ENCODE peak calls at places on chromosomes 16 and 17, in seven cellular contexts. L, U, Y, E, C, T and J are unnamed samples.

GRCh38 chr16:75340715-75341500 is 89.5 kb upstream of the BCAR1 start:
- DNase-seq in L (no peak), E (no peak), Y (no peak), T (no peak), C (no peak), U (no peak), J (no peak)

GRCh38 chr16:85915125-85915845 is 16.3 kb downstream of the IRF8 start:
- DNase-seq in T (no peak), C (no peak), Y (peak; percentile 76), U (no peak), L (peak; percentile 72), E (no peak), J (no peak)

GRCh38 chr16:52597772-52598483 is 51.0 kb upstream of the TOX3 start:
- DNase-seq in C (no peak), L (no peak), T (no peak), Y (no peak), E (no peak), U (no peak), J (no peak)

GRCh38 chr16:83978401-83978904 is 10.4 kb downstream of the NECAB2 start:
- DNase-seq in C (no peak), T (no peak), Y (no peak), U (no peak), L (no peak), E (no peak), J (no peak)

GRCh38 chr16:83853834-83854233 is 45.1 kb upstream of the MLYCD start:
- DNase-seq in T (no peak), U (no peak), C (peak; percentile 38), Y (no peak), E (no peak), L (no peak), J (no peak)

GRCh38 chr16:88685156-88686061 is 898 bp downstream of the SNAI3 start:
- DNase-seq in Y (peak; percentile 87), T (no peak), E (peak; percentile 75), U (peak; percentile 38), C (no peak), L (no peak), J (no peak)

GRCh38 chr17:66422181-66422580 is 119.8 kb downstream of the PRKCA start:
- DNase-seq in Y (no peak), C (no peak), E (no peak), L (no peak), U (no peak), T (no peak), J (no peak)

GRCh38 chr17:82871056-82871775 is 31.4 kb upstream of the ZNF750 start:
- DNase-seq in C (no peak), Y (peak; percentile 89), T (peak; percentile 51), L (no peak), U (no peak), E (peak; percentile 89), J (no peak)

GRCh38 chr17:58189436-58190146 is 2.9 kb upstream of the EPX start:
- DNase-seq in U (no peak), T (peak; percentile 35), E (peak; percentile 58), C (no peak), L (no peak), Y (no peak), J (no peak)

GRCh38 chr17:34098712-34099111 is 156.4 kb upstream of the CCL2 start:
- DNase-seq in U (no peak), L (no peak), Y (no peak), T (no peak), E (no peak), C (no peak), J (no peak)

GRCh38 chr17:81700353-81701287 is 2.5 kb upstream of the MRPL12 start:
- DNase-seq in Y (no peak), L (no peak), E (no peak), T (no peak), U (no peak), C (no peak), J (no peak)

GRCh38 chr17:42274812-42275526 is 1.2 kb downstream of the STAT5B start:
- DNase-seq in Y (no peak), L (no peak), T (no peak), E (no peak), U (no peak), C (peak; percentile 32), J (no peak)

GRCh38 chr16:82580293-82580900 is 46.4 kb upstream of the CDH13 start:
- DNase-seq in L (no peak), U (no peak), E (peak; percentile 47), C (no peak), Y (no peak), T (no peak), J (peak; percentile 27)

GRCh38 chr16:67530013-67530939 is 1.6 kb downstream of the RIPOR1 start:
- DNase-seq in T (peak; percentile 91), U (peak; percentile 25), E (peak; percentile 87), Y (peak; percentile 92), L (peak; percentile 75), C (peak; percentile 88), J (peak; percentile 59)

GRCh38 chr17:63246344-63246743 is 199.8 kb downstream of the CYB561 start:
- DNase-seq in E (no peak), U (no peak), Y (no peak), C (no peak), T (no peak), L (no peak), J (no peak)

GRCh38 chr16:77739493-77739892 is 17.2 kb downstream of the NUDT7 start:
- DNase-seq in C (no peak), T (no peak), E (no peak), Y (no peak), U (no peak), L (no peak), J (no peak)
- H3K4me1 ChIP-seq in C (no peaks in the 10 kb centered on the region), T (no peaks in the 10 kb centered on the region), E (no peaks in the 10 kb centered on the region), Y (no peaks in the 10 kb centered on the region), U (no peaks in the 10 kb centered on the region), L (no peaks in the 10 kb centered on the region), J (no peaks in the 10 kb centered on the region)

DNA sequence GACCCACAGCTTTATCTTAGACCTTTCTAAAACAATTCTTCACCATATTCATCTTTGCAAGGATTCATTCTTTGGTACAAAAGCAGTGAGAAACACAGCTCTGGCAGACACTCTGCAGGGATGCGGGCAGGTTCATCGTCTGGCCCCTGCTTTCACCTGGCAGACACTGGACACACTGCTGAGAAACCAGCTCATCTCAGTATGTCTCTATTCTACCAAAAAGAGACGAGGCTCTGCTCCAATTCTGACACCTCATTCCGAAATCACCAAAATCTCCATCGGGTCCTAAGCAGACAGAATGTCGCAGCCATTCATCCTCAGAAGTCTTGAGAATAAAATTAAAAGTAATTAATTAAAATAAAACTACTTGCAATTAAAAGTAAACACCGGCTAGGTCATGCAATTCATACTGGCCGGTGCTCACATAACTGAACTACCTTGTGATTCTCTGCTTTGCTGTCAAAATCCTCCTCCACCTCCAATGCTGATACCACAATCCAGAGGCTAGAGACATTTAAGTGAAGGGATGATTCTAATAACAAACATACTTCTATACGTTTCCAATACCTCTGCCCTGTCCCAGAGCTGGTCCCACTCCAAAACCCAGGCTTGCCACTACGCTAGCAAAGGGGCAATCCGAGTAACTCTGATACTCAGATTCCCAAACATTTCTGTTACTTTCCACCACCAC is 1.3 kb downstream of the RNF157 start:
- DNase-seq in L (no peak), Y (no peak), E (no peak), U (no peak), C (no peak), T (no peak), J (no peak)
- H3K27ac ChIP-seq in L (no peak overlapping the region), Y (no peak overlapping the region), E (peak overlapping the region; percentile 80), U (peak overlapping the region; percentile 65), C (peak overlapping the region; percentile 73), T (no peak overlapping the region), J (peak overlapping the region; percentile 60)

GRCh38 chr16:89923640-89924297 is 627 bp downstream of the TUBB3 start:
- DNase-seq in T (no peak), L (no peak), U (no peak), C (no peak), Y (no peak), E (no peak), J (no peak)
- H3K4me1 ChIP-seq in T (peaks cover 66% of the 10 kb centered on the region), L (peaks cover 14% of the 10 kb centered on the region), U (peaks cover 64% of the 10 kb centered on the region), C (no peaks in the 10 kb centered on the region), Y (peaks cover 76% of the 10 kb centered on the region), E (peaks cover 56% of the 10 kb centered on the region), J (peaks cover 16% of the 10 kb centered on the region)

GRCh38 chr16:69707920-69708683 is 18.3 kb downstream of the NQO1 start:
- DNase-seq in T (no peak), C (no peak), E (no peak), L (no peak), Y (no peak), U (no peak), J (no peak)

GRCh38 chr16:69706975-69707340 is 19.4 kb downstream of the NQO1 start:
- DNase-seq in C (no peak), E (no peak), L (no peak), T (no peak), U (no peak), Y (no peak), J (no peak)

GRCh38 chr16:69711115-69711740 is 15.1 kb downstream of the NQO1 start:
- DNase-seq in L (peak; percentile 83), C (no peak), T (no peak), E (peak; percentile 54), Y (no peak), U (no peak), J (peak; percentile 80)

GRCh38 chr16:69712277-69712676 is 14.1 kb downstream of the NQO1 start:
- DNase-seq in L (peak; percentile 54), C (no peak), Y (no peak), T (no peak), U (no peak), E (no peak), J (no peak)

DNA sequence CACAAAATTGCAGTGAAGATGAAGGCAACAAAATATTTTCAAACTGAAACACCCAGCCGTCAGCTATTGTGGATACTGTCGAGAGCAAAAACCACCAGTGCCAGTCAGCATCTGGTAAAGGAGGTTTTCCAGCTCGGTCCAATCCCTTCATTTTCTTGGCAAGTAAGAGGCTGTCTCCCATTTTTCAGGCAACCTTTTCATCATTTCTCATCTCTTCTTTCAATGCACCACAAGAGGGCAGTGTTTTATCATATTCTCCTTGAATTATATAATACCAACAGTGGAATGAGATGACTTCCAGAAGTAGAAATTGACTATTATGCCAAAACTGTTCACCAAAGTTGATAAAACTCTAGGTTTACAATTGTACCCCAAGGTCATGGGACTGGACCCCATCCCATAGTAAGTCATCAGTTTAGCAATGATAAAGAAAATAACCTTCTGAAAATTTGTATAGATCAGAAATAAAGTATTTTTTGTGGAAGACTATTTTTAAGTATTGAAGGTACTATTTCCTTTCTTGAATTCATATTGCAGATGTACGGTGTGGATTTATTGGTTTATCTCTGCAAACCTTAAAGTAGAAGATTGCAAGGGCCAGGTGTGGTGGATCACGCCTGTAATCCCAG is 16.8 kb downstream of the NQO1 start:
- DNase-seq in U (no peak), Y (no peak), C (no peak), E (no peak), T (no peak), L (no peak), J (no peak)
- H3K27ac ChIP-seq in U (peak overlapping the region; percentile 1), Y (no peak overlapping the region), C (no peak overlapping the region), E (no peak overlapping the region), T (no peak overlapping the region), L (no peak overlapping the region), J (no peak overlapping the region)

GRCh38 chr16:56338566-56339318 is 86.6 kb downstream of the AMFR start:
- DNase-seq in E (no peak), T (no peak), U (no peak), Y (no peak), L (no peak), C (no peak), J (no peak)
- H3K4me1 ChIP-seq in E (no peaks in the 10 kb centered on the region), T (no peaks in the 10 kb centered on the region), U (no peaks in the 10 kb centered on the region), Y (no peaks in the 10 kb centered on the region), L (no peaks in the 10 kb centered on the region), C (no peaks in the 10 kb centered on the region), J (no peaks in the 10 kb centered on the region)